ENCODE peak calls at places on chromosomes 11 and 22, in nine cellular contexts. J is psoas muscle, G is endothelial cell, X is prostate gland, Z is colonic mucosa, O is natural killer cell, Y is AG09319, K is tibial artery, Q is GM12865. V is an unnamed sample.

GRCh38 chr11:130653838-130654601 is 205.6 kb downstream of the ADAMTS15 start:
- DNase-seq in G (no peak), O (no peak), Y (no peak), X (peak; percentile 74), J (peak; percentile 74), Q (no peak), K (peak; percentile 83), Z (peak; percentile 61), V (no peak)

GRCh38 chr11:75462117-75462653 is 29.2 kb upstream of the KLHL35 start:
- DNase-seq in Z (no peak), X (no peak), Q (no peak), J (no peak), G (no peak), K (no peak), O (no peak), Y (no peak), V (no peak)

GRCh38 chr11:130765951-130766649 is 150.2 kb downstream of the SNX19 start:
- DNase-seq in G (no peak), O (no peak), X (no peak), Z (no peak), K (no peak), J (no peak), Q (peak; percentile 90), Y (no peak), V (no peak)

GRCh38 chr22:38578505-38578904 is 8.5 kb upstream of the DMC1 start:
- DNase-seq in Y (no peak), Z (no peak), X (no peak), O (no peak), K (no peak), G (no peak), J (no peak), Q (no peak), V (no peak)

GRCh38 chr11:122778148-122778547 is 60.2 kb upstream of the CRTAM start:
- DNase-seq in K (no peak), Q (no peak), X (no peak), O (no peak), Y (no peak), Z (no peak), G (no peak), J (no peak), V (no peak)

GRCh38 chr22:33110562-33111163 is 52.5 kb upstream of the SYN3 start:
- DNase-seq in Y (no peak), X (no peak), G (no peak), O (no peak), Q (no peak), Z (no peak), J (no peak), K (no peak), V (no peak)

GRCh38 chr11:84558085-84558905 is 1068.8 kb downstream of the DLG2 start:
- DNase-seq in O (no peak), Y (peak; percentile 12), K (no peak), G (peak; percentile 26), Q (peak; percentile 54), X (peak; percentile 15), Z (peak; percentile 34), J (no peak), V (no peak)

GRCh38 chr22:44691796-44692661 is 10.0 kb upstream of the PRR5 start:
- DNase-seq in J (no peak), Y (no peak), X (peak; percentile 24), G (no peak), Q (no peak), K (no peak), O (no peak), Z (no peak), V (no peak)

GRCh38 chr22:46072030-46072881 is 78.1 kb upstream of the PPARA start:
- DNase-seq in K (peak; percentile 59), J (peak; percentile 81), O (peak; percentile 43), Y (no peak), G (no peak), Z (peak; percentile 73), Q (peak; percentile 76), X (no peak), V (no peak)

GRCh38 chr11:119450590-119450989 is 27.6 kb upstream of the THY1 start:
- DNase-seq in X (no peak), K (no peak), Q (no peak), Y (no peak), Z (no peak), J (no peak), O (no peak), G (no peak), V (no peak)

GRCh38 chr22:42247596-42247995 is 22.9 kb downstream of the TCF20 start:
- DNase-seq in G (no peak), Q (no peak), X (no peak), K (no peak), Y (no peak), O (no peak), J (no peak), Z (no peak), V (no peak)

GRCh38 chr22:44445307-44445680 is 52.7 kb downstream of the RTL6 start:
- DNase-seq in Z (no peak), O (no peak), G (no peak), Q (no peak), K (no peak), X (no peak), J (no peak), Y (no peak), V (no peak)

GRCh38 chr22:30238661-30239420 is 7.7 kb downstream of the LIF start:
- DNase-seq in Y (no peak), J (no peak), X (no peak), G (no peak), K (no peak), O (no peak), Z (peak; percentile 58), Q (no peak), V (no peak)

GRCh38 chr11:68412593-68413475 is 47.7 kb upstream of the PPP6R3 start:
- DNase-seq in Z (no peak), X (no peak), J (peak; percentile 46), K (no peak), G (no peak), Y (no peak), Q (peak; percentile 93), O (no peak), V (no peak)

DNA sequence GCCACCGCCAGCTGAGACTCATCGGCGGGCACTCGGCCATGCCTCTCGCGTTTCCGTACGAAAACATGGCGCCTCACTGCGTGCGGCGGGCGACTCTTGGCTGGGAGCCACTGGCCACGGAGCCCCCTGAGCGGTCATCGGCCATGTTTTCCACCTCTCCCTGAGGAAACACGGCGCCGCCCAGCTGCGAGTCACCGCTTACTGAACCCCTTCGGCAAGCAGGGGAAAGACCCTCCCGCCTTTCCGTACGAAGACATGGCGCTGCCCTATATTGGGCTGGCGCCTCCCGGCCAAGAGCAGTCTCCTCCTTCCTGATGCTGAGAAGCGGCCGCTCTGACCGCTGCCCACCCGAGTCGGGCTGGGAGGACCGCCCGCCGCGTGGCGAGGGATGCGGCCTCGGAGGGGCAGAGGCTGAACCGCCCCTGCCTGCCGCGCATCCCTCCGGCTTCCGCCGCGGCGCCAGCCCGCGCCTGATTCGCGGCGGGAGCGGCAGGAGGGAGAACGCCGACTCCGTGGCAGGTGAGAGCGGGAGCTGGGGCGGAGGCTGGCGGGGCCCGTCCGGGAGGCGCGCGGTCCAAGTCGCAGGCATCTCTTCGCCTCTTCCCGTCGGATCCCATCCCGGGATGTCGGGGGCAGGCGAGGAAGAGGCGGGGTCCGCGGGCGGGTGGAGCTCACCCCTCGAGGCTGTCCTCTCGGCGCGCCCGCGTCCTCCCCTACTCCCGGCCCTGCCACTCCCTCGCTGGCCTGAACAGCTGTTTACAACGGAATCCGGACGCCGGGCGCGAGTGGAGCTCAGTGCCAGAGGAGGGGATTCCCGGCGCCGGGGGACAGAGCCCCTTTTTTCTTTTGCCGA is at the start of gene TCP11L1:
- DNase-seq in J (peak; percentile 94), K (peak; percentile 93), Z (peak; percentile 88), O (peak; percentile 78), Y (peak; percentile 85), X (peak; percentile 91), Q (peak; percentile 95), G (peak; percentile 85), V (peak; percentile 75)
- TF ChIP-seq CTCF in J (no peak), K (no peak), Z (no peak), O (no peak), Y (no peak), X (no peak), Q (no peak), G (no peak), V (no peak)

DNA sequence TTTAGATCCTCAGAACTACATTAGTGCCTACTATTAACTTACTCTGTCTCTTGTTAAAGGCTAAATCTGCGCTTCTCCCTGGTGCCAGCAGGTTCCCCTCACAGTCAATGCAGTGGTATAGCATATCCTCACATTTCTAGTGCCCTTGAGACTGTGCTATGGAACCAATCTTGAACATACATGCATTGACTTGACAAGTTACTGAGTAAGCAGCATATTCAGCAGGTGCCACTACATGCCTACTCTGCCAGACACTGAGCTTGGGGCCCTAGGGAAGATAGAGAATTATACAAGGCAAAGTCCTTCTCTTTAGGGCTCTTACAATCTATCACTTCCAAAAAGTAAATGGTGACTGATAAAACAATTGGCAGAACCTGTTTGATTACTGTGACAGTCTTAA is 3.2 kb downstream of the FUT4 start:
- DNase-seq in J (no peak), K (no peak), G (no peak), O (no peak), X (no peak), Y (no peak), Q (no peak), Z (peak; percentile 68), V (no peak)
- TF ChIP-seq CTCF in J (no peak), K (no peak), G (no peak), O (no peak), X (no peak), Y (no peak), Q (no peak), Z (no peak), V (no peak)

DNA sequence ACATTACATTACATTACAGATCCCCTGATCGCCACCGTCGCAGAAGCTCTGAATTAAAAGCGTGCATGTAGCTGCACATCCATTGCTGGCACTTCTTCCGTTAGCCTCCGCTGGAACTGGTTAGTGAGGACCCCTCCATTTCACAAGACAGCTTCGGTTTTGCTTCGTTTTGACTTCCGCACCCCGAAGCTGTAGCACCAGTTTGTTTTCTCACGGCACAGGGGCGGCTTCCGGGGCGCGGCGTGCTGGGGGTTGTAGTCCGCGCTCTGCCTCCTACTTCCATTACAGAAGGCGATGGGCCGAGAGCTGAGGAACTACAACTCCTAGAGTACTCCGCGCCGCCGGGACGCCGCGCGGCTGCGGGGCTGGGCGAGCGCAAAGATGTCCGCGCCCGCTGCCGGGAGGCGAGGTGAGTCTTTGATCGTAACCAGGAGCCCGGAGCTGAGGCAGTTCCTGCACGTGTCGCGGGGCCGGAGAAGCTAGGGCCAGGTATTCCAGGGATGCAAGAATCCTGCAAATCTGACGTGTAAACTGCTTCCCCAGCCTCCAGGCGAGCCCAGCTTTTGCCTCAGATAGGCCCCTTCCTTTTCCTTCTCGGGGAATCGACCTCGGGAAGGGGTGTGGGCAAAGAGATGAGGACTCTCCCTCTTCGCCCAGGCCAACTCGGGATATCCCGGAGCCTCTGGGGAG is at the start of gene PEX26:
- DNase-seq in Y (peak; percentile 89), G (peak; percentile 76), Q (peak; percentile 99), J (peak; percentile 96), O (peak; percentile 89), X (peak; percentile 96), Z (peak; percentile 97), K (peak; percentile 97), V (peak; percentile 75)
- TF ChIP-seq CTCF in Y (no peak), G (no peak), Q (no peak), J (no peak), O (no peak), X (no peak), Z (no peak), K (no peak), V (no peak)

DNA sequence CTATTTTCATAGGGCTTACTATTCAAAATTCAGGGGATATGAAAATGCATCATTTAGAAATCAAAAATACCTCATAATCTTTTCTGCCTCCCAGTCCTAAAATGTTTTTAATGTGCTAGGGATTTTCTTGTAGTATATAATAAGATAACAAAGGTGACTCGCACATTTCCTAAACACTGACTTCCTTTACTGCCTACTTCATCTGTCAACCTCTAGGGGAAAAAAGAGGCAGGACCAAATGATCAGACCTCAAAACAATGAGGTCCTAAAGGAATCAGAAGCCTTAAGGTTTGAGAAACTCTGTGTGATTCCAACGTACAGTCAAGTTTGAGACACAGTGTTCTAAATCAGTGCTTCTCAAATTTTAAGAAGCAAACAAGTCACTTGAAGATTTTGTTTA is 56.1 kb upstream of the POU2AF2 start:
- DNase-seq in J (no peak), K (no peak), Z (no peak), X (no peak), O (no peak), Y (no peak), G (no peak), Q (no peak), V (no peak)
- TF ChIP-seq CTCF in J (no peak), K (no peak), Z (no peak), X (no peak), O (no peak), Y (no peak), G (peak; percentile 20), Q (no peak), V (no peak)

V was measured in omental fat pad.